ENCODE peak calls at places on chromosome 7, in eight cellular contexts. W is lung; Y is CD4-positive, alpha-beta T cell; J is psoas muscle; V is uterus; Z is fibroblast of lung; R is IMR-90; A is A549. L is an unnamed sample. For H3K9me3, the result is how much of the 10 kb centered on the place peaks cover.

GRCh38 chr7:123994449-123994848 is 38.4 kb downstream of the TMEM229A start:
- DNase-seq in W (no peak), Y (no peak), J (no peak), V (no peak), Z (no peak), R (no peak), A (no peak), L (no peak)

GRCh38 chr7:149720372-149721083 is 52.9 kb downstream of the ZNF467 start:
- DNase-seq in W (no peak), Y (no peak), J (peak), V (no peak), Z (no peak), R (no peak), A (no peak), L (no peak)

GRCh38 chr7:124310934-124311390 is 278.1 kb upstream of the TMEM229A start:
- DNase-seq in W (no peak), Y (no peak), J (no peak), V (no peak), Z (peak), R (peak), A (no peak), L (no peak)

GRCh38 chr7:32774411-32774970 is 117.1 kb downstream of the KBTBD2 start:
- DNase-seq in W (no peak), Y (no peak), J (no peak), V (no peak), Z (no peak), R (no peak), A (no peak), L (no peak)

GRCh38 chr7:74044366-74045350 is 16.7 kb downstream of the ELN start:
- DNase-seq in W (no peak), Y (no peak), J (peak), V (no peak), Z (no peak), R (no peak), A (no peak), L (no peak)

GRCh38 chr7:35723011-35723410 is 28.1 kb upstream of the HERPUD2 start:
- DNase-seq in W (no peak), Y (no peak), J (no peak), V (no peak), Z (peak), R (peak), A (peak), L (no peak)

GRCh38 chr7:130363156-130363847 is 17.0 kb upstream of the CPA1 start:
- DNase-seq in W (no peak), Y (no peak), J (peak), V (peak), Z (peak), R (peak), A (peak), L (peak)

GRCh38 chr7:117941138-117941810 is 68.0 kb upstream of the CTTNBP2 start:
- DNase-seq in W (no peak), Y (no peak), J (no peak), V (no peak), Z (peak), R (peak), A (no peak), L (no peak)

GRCh38 chr7:77940647-77941046 is 142.1 kb downstream of the PHTF2 start:
- DNase-seq in W (no peak), Y (no peak), J (no peak), V (no peak), Z (peak), R (peak), A (peak), L (no peak)

GRCh38 chr7:489876-490275 is 29.8 kb downstream of the PDGFA start:
- DNase-seq in W (no peak), Y (no peak), J (no peak), V (no peak), Z (no peak), R (no peak), A (no peak), L (no peak)

GRCh38 chr7:47351233-47352154 is 230.4 kb downstream of the TNS3 start:
- DNase-seq in W (no peak), Y (no peak), J (no peak), V (no peak), Z (no peak), R (no peak), A (no peak), L (no peak)

GRCh38 chr7:128404143-128404681 is 5.6 kb downstream of the IMPDH1 start:
- DNase-seq in W (no peak), Y (no peak), J (no peak), V (no peak), Z (no peak), R (no peak), A (no peak), L (no peak)

GRCh38 chr7:148540041-148540738 is 50.4 kb upstream of the C7orf33 start:
- DNase-seq in W (no peak), Y (no peak), J (peak), V (peak), Z (peak), R (peak), A (peak), L (peak)

GRCh38 chr7:151304856-151305255 is 36.8 kb upstream of the NUB1 start:
- DNase-seq in W (no peak), Y (no peak), J (no peak), V (no peak), Z (no peak), R (no peak), A (no peak), L (no peak)

GRCh38 chr7:81462672-81463071 is 307.2 kb downstream of the HGF start:
- DNase-seq in W (no peak), Y (no peak), J (no peak), V (no peak), Z (peak), R (peak), A (peak), L (no peak)

GRCh38 chr7:13117103-13117502 is 429.7 kb downstream of the ARL4A start:
- DNase-seq in W (no peak), Y (no peak), J (no peak), V (no peak), Z (peak), R (peak), A (peak), L (no peak)

GRCh38 chr7:148114807-148115206 is 475.8 kb upstream of the C7orf33 start:
- DNase-seq in W (no peak), Y (no peak), J (no peak), V (no peak), Z (no peak), R (no peak), A (no peak), L (no peak)

GRCh38 chr7:64876792-64877713 is 26.0 kb upstream of the ZNF273 start:
- DNase-seq in W (peak), Y (peak), J (peak), V (no peak), Z (no peak), R (no peak), A (no peak), L (no peak)

GRCh38 chr7:68030530-68030929 is 1033.9 kb downstream of the TYW1 start:
- DNase-seq in W (no peak), Y (no peak), J (no peak), V (no peak), Z (no peak), R (no peak), A (peak), L (no peak)

GRCh38 chr7:47354831-47355541 is 226.9 kb downstream of the TNS3 start:
- DNase-seq in W (no peak), Y (no peak), J (no peak), V (no peak), Z (no peak), R (no peak), A (no peak), L (no peak)

GRCh38 chr7:112554591-112554990 is 73.8 kb downstream of the LSMEM1 start:
- DNase-seq in W (no peak), Y (no peak), J (no peak), V (no peak), Z (no peak), R (no peak), A (no peak), L (no peak)
- TF ChIP-seq CTCF in W (no peak), Y (no peak), J (no peak), V (no peak), Z (peak), R (peak), A (no peak), L (no peak)

DNA sequence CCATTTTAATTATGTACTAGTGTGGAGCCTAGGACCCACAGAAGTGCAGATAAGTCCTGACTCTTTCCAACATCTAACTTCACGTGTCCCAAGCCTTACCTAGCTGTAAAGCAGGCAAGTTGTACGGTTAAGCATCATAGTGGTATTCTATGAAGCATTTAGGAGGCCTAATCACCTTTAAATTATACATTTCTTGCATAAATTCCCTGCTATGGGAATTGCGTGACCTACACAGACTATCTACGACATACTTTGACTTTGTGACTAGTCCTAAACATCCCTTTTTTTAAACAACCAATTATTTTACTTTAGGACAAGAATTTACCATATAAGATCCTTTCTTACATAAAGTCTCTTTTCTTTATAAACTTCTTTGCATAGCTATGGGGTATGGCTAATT is 37.7 kb upstream of the LRGUK start:
- DNase-seq in W (no peak), Y (no peak), J (no peak), V (no peak), Z (no peak), R (no peak), A (peak), L (no peak)
- H3K9me3 ChIP-seq in W (under half), Y (under half), J (under half), V (under half), Z (under half), R (under half), A (half or more), L (under half)

GRCh38 chr7:116584721-116585120 is 59.9 kb downstream of the CAV1 start:
- DNase-seq in W (no peak), Y (no peak), J (no peak), V (no peak), Z (no peak), R (no peak), A (no peak), L (no peak)

GRCh38 chr7:116582806-116583444 is 58.1 kb downstream of the CAV1 start:
- DNase-seq in W (no peak), Y (no peak), J (peak), V (peak), Z (peak), R (peak), A (peak), L (no peak)

GRCh38 chr7:116582164-116582732 is 57.4 kb downstream of the CAV1 start:
- DNase-seq in W (no peak), Y (no peak), J (no peak), V (no peak), Z (peak), R (peak), A (no peak), L (no peak)

GRCh38 chr7:116585392-116585791 is 60.6 kb downstream of the CAV1 start:
- DNase-seq in W (no peak), Y (no peak), J (no peak), V (no peak), Z (no peak), R (no peak), A (no peak), L (no peak)

GRCh38 chr7:116583653-116584052 is 58.8 kb downstream of the CAV1 start:
- DNase-seq in W (no peak), Y (no peak), J (no peak), V (no peak), Z (no peak), R (no peak), A (no peak), L (no peak)
- TF ChIP-seq CTCF in W (no peak), Y (no peak), J (no peak), V (no peak), Z (no peak), R (no peak), A (no peak), L (no peak)

GRCh38 chr7:158266817-158267736 is 320.5 kb downstream of the PTPRN2 start:
- DNase-seq in W (no peak), Y (no peak), J (no peak), V (no peak), Z (no peak), R (no peak), A (no peak), L (no peak)
- H3K9me3 ChIP-seq in W (under half), Y (under half), J (under half), V (under half), Z (under half), R (half or more), A (under half), L (under half)

DNA sequence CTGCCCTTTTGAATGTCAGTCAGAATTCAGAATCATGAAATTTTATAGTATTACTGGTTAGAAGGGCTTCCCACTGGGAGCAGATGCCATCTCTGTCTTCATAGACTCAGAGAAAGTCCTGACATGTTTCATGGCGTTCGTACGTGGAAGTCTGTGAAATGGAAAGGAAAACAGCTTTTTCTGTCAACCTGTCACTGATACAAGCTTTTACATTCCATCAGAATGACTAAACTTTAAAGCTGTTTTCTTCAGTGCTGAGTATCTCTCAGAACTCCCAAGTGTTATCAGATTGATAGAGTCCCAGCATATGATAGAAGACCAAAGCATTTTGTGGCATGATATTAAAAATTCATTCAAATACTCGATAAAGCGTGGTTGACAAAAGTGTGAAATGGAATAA is 726.7 kb upstream of the GALNT17 start:
- DNase-seq in W (no peak), Y (no peak), J (no peak), V (no peak), Z (no peak), R (no peak), A (no peak), L (no peak)
- TF ChIP-seq CTCF in W (no peak), Y (no peak), J (no peak), V (no peak), Z (no peak), R (no peak), A (no peak), L (no peak)

GRCh38 chr7:5063698-5064097 is 18.0 kb downstream of the RBAK start:
- DNase-seq in W (no peak), Y (no peak), J (no peak), V (no peak), Z (no peak), R (no peak), A (no peak), L (no peak)
- H3K9me3 ChIP-seq in W (under half), Y (half or more), J (half or more), V (half or more), Z (under half), R (half or more), A (half or more), L (half or more)

GRCh38 chr7:90708841-90709317 is 112.8 kb downstream of the CDK14 start:
- DNase-seq in W (no peak), Y (no peak), J (no peak), V (no peak), Z (no peak), R (no peak), A (peak), L (no peak)
- TF ChIP-seq CTCF in W (no peak), Y (no peak), J (peak), V (no peak), Z (peak), R (peak), A (no peak), L (peak)

GRCh38 chr7:12054830-12055229 is 156.3 kb upstream of the TMEM106B start:
- DNase-seq in W (no peak), Y (no peak), J (no peak), V (no peak), Z (peak), R (peak), A (no peak), L (no peak)

GRCh38 chr7:12053561-12053960 is 157.5 kb upstream of the TMEM106B start:
- DNase-seq in W (no peak), Y (no peak), J (no peak), V (no peak), Z (no peak), R (no peak), A (no peak), L (no peak)

GRCh38 chr7:12056977-12057376 is 154.1 kb upstream of the TMEM106B start:
- DNase-seq in W (no peak), Y (no peak), J (no peak), V (no peak), Z (no peak), R (no peak), A (no peak), L (no peak)

GRCh38 chr7:12052211-12052610 is 158.9 kb upstream of the TMEM106B start:
- DNase-seq in W (no peak), Y (no peak), J (no peak), V (no peak), Z (peak), R (no peak), A (no peak), L (no peak)

GRCh38 chr7:12056381-12056780 is 154.7 kb upstream of the TMEM106B start:
- DNase-seq in W (no peak), Y (no peak), J (no peak), V (no peak), Z (peak), R (peak), A (no peak), L (no peak)
- H3K9me3 ChIP-seq in W (under half), Y (under half), J (under half), V (under half), Z (under half), R (under half), A (under half), L (under half)

L was measured in thoracic aorta.